ENCODE peak calls at places on chromosomes 2 and 18, in seven cellular contexts. E is hippocampal formation; U is T-helper 9 cell; I is AG10803; A is stimulated activated CD8-positive, alpha-beta memory T cell treated with anti-CD3 and anti-CD28 coated beads, Interleukin-7, amount 100 ng/mL, for 24 hours; C is naive thymus-derived CD4-positive, alpha-beta T cell; O is pancreas. W is an unnamed sample.
A peak's percentile ranks its signal among the peaks of the same experiment; 100 is the strongest.

GRCh38 chr2:160695402-160696060 is 201.9 kb upstream of the RBMS1 start:
- DNase-seq in E (no peak), U (no peak), I (no peak), A (no peak), C (no peak), O (no peak), W (no peak)

GRCh38 chr2:173271825-173272224 is 82.8 kb upstream of the CDCA7 start:
- DNase-seq in E (no peak), U (no peak), I (no peak), A (no peak), C (no peak), O (no peak), W (no peak)

GRCh38 chr2:101655941-101656422 is 41.5 kb upstream of the MAP4K4 start:
- DNase-seq in E (no peak), U (no peak), I (peak; percentile 69), A (no peak), C (no peak), O (no peak), W (no peak)

GRCh38 chr2:64288321-64288931 is 144.2 kb upstream of the PELI1 start:
- DNase-seq in E (no peak), U (no peak), I (peak; percentile 96), A (no peak), C (no peak), O (no peak), W (no peak)

GRCh38 chr2:145916799-145917198 is 1396.9 kb upstream of the ZEB2 start:
- DNase-seq in E (no peak), U (no peak), I (no peak), A (no peak), C (no peak), O (no peak), W (no peak)

GRCh38 chr2:122669627-122670026 is 914.2 kb downstream of the TSN start:
- DNase-seq in E (no peak), U (no peak), I (no peak), A (no peak), C (no peak), O (no peak), W (no peak)

GRCh38 chr18:43081396-43081795 is 34.1 kb downstream of the RIT2 start:
- DNase-seq in E (no peak), U (no peak), I (no peak), A (no peak), C (no peak), O (no peak), W (no peak)

GRCh38 chr2:179936654-179937053 is 70.4 kb downstream of the CWC22 start:
- DNase-seq in E (no peak), U (no peak), I (no peak), A (no peak), C (no peak), O (no peak), W (peak; percentile 77)

GRCh38 chr2:184199274-184199673 is 399.1 kb upstream of the ZNF804A start:
- DNase-seq in E (no peak), U (no peak), I (no peak), A (no peak), C (no peak), O (no peak), W (no peak)

W was measured in H1.